ENCODE peak calls at places on chromosomes 3 and 15, in five cellular contexts. A, M, Q, O and C are unnamed samples.

GRCh38 chr3:37945803-37946530 is 44.6 kb upstream of the VILL start:
- DNase-seq in O (peak), Q (no peak), M (no peak), A (no peak), C (peak)

GRCh38 chr15:91238664-91239428 is 138.8 kb downstream of the SV2B start:
- DNase-seq in M (no peak), Q (no peak), A (peak), O (no peak), C (no peak)

GRCh38 chr3:138030881-138031280 is 20.9 kb downstream of the CLDN18 start:
- DNase-seq in Q (no peak), O (no peak), M (no peak), A (no peak), C (no peak)

GRCh38 chr15:66842710-66843441 is 140.8 kb downstream of the SMAD6 start:
- DNase-seq in O (no peak), A (peak), M (no peak), Q (peak), C (peak)

GRCh38 chr3:131796558-131796957 is 238.3 kb downstream of the CPNE4 start:
- DNase-seq in A (no peak), O (no peak), M (peak), Q (no peak), C (no peak)

GRCh38 chr15:96501362-96501761 is 170.9 kb downstream of the NR2F2 start:
- DNase-seq in O (no peak), M (no peak), A (no peak), Q (no peak), C (no peak)

GRCh38 chr3:5264896-5265770 is 77.6 kb downstream of the EDEM1 start:
- DNase-seq in M (no peak), O (no peak), A (no peak), Q (no peak), C (peak)

GRCh38 chr3:196127308-196128040 is 45.6 kb upstream of the TFRC start:
- DNase-seq in A (no peak), M (peak), Q (no peak), O (no peak), C (no peak)

GRCh38 chr3:73192036-73192738 is 130.7 kb downstream of the EBLN2 start:
- DNase-seq in O (no peak), M (peak), Q (no peak), A (no peak), C (no peak)

GRCh38 chr3:125039041-125039896 is 16.5 kb downstream of the HEG1 start:
- DNase-seq in Q (no peak), O (no peak), A (no peak), M (no peak), C (no peak)

GRCh38 chr3:182967218-182968204 is 12.8 kb downstream of the DCUN1D1 start:
- DNase-seq in A (no peak), Q (no peak), M (peak), O (no peak), C (no peak)

GRCh38 chr15:23642413-23643044 is 5.1 kb downstream of the MAGEL2 start:
- DNase-seq in A (peak), O (no peak), Q (peak), M (peak), C (peak)

GRCh38 chr3:194714564-194714963 is 28.9 kb downstream of the FAM43A start:
- DNase-seq in O (no peak), Q (no peak), A (no peak), M (no peak), C (no peak)

GRCh38 chr3:4982773-4983738 is 3.8 kb downstream of the BHLHE40 start:
- DNase-seq in M (no peak), A (peak), O (no peak), Q (no peak), C (no peak)

GRCh38 chr3:162984752-162985151 is 1488.1 kb downstream of the OTOL1 start:
- DNase-seq in A (peak), Q (no peak), O (no peak), M (no peak), C (no peak)

GRCh38 chr3:190318666-190319065 is 3.6 kb downstream of the CLDN1 start:
- DNase-seq in M (no peak), A (no peak), O (no peak), Q (no peak), C (no peak)

GRCh38 chr3:179067839-179068238 is 3.8 kb downstream of the ZMAT3 start:
- DNase-seq in O (no peak), M (no peak), A (no peak), Q (no peak), C (no peak)

GRCh38 chr3:71423151-71423906 is 160.2 kb downstream of the FOXP1 start:
- DNase-seq in M (no peak), A (peak), O (no peak), Q (no peak), C (no peak)

GRCh38 chr15:31326729-31327673 is at the start of gene KLF13:
- DNase-seq in A (peak), O (no peak), Q (peak), M (no peak), C (no peak)

GRCh38 chr3:197559662-197560061 is 3.9 kb upstream of the BDH1 start:
- DNase-seq in M (no peak), O (no peak), A (no peak), Q (no peak), C (no peak)

GRCh38 chr15:81105521-81105920 is 28.5 kb upstream of the CFAP161 start:
- DNase-seq in O (no peak), M (no peak), Q (no peak), A (no peak), C (peak)

GRCh38 chr3:152317956-152318355 is 49.2 kb downstream of the MBNL1 start:
- DNase-seq in O (no peak), Q (no peak), M (no peak), A (no peak), C (no peak)

GRCh38 chr3:37144806-37145205 is 29.6 kb downstream of the LRRFIP2 start:
- DNase-seq in O (no peak), A (no peak), M (no peak), Q (no peak), C (no peak)

GRCh38 chr15:74816624-74817369 is 4.2 kb downstream of the LMAN1L start:
- DNase-seq in Q (no peak), A (no peak), O (no peak), M (no peak), C (no peak)
- H3K4me3 ChIP-seq in Q (no peak), A (no peak), O (no peak), M (no peak), C (no peak)

GRCh38 chr15:25946241-25946786 is 83.2 kb upstream of the ATP10A start:
- DNase-seq in O (no peak), M (no peak), Q (no peak), A (no peak), C (no peak)

GRCh38 chr15:25939122-25939521 is 76.0 kb upstream of the ATP10A start:
- DNase-seq in O (no peak), Q (no peak), A (no peak), M (peak), C (no peak)

GRCh38 chr15:25943831-25944230 is 80.7 kb upstream of the ATP10A start:
- DNase-seq in O (no peak), M (no peak), A (no peak), Q (no peak), C (no peak)

GRCh38 chr15:25947336-25948080 is 84.4 kb upstream of the ATP10A start:
- DNase-seq in O (no peak), M (no peak), Q (no peak), A (no peak), C (peak)

DNA sequence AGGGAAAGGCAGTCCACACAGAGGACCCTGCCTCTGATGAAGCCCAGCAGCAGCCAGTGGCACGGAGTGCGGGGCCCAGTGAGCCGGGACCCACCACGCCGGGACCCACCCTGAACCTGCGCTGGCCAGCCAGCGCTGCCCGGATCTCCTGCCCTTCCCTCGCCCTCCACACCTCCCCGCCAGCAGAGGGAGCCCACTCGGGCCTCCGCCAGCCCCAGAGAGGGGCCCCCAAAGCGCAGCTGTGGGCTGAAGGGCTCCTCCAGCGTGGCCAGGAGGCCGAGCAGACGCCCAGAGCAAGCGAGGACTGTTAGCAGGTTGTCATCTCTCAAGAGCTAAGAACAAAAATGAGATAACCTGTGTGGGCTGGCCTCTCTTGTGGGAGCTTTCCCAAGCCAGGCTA is 81.3 kb upstream of the ATP10A start:
- DNase-seq in O (no peak), A (no peak), Q (no peak), M (no peak), C (no peak)
- TF ChIP-seq CTCF in O (no peak), A (no peak), Q (no peak), M (no peak), C (no peak)

GRCh38 chr15:52716536-52716935 is 37.3 kb upstream of the ATOSA start:
- DNase-seq in M (no peak), Q (no peak), O (no peak), A (no peak), C (no peak)

GRCh38 chr15:52717924-52718323 is 38.7 kb upstream of the ATOSA start:
- DNase-seq in A (no peak), O (no peak), M (no peak), Q (no peak), C (no peak)

GRCh38 chr15:52714968-52715367 is 35.8 kb upstream of the ATOSA start:
- DNase-seq in M (no peak), Q (no peak), A (no peak), O (no peak), C (no peak)

GRCh38 chr15:52718551-52718950 is 39.4 kb upstream of the ATOSA start:
- DNase-seq in Q (no peak), A (no peak), O (no peak), M (no peak), C (no peak)
- H3K4me3 ChIP-seq in Q (no peak), A (no peak), O (no peak), M (no peak), C (no peak)

DNA sequence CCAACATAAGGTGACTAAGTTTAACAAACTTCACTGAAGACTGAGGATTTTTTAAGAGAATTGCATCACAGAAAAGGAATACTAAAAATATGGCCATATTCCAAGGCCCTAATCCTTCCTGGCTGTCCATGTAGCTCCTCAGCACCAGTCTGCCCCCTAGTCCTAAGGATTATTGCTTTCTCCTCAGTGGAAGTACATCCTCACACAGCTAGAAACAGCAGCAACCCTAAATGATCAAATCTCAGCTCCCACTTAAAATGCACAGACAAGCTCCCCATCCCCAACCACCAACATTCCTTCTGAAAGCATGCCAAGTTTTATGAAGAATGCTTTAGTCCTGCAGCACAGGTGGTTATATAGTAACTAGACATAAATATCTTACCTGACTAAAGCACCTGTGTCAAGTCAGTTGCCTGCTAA is 14.7 kb downstream of the ST3GAL6 start:
- DNase-seq in M (no peak), A (no peak), Q (no peak), O (no peak), C (peak)
- TF ChIP-seq CTCF in M (no peak), A (no peak), Q (no peak), O (no peak), C (peak)